ENCODE peak calls at places on chromosomes 3 and 15, in nine cellular contexts. J is bronchial epithelial cell; I is cardiac muscle cell; R is CD8-positive, alpha-beta memory T cell; C is prostate gland; K is ovary; T is naive thymus-derived CD4-positive, alpha-beta T cell; W is uterus; M is ascending aorta. D is an unnamed sample.

GRCh38 chr3:58539636-58540035 is 2.6 kb upstream of the ACOX2 start:
- DNase-seq in C (no peak), M (no peak), K (no peak), W (no peak), J (no peak), T (no peak), I (no peak), R (no peak), D (no peak)

GRCh38 chr3:184814214-184814613 is 2.2 kb downstream of the VPS8 start:
- DNase-seq in R (no peak), W (no peak), M (no peak), K (no peak), T (no peak), I (no peak), J (peak; percentile 6), C (no peak), D (no peak)

GRCh38 chr3:71486831-71487230 is 96.7 kb downstream of the FOXP1 start:
- DNase-seq in K (no peak), T (peak; percentile 64), J (no peak), W (no peak), M (no peak), R (no peak), C (no peak), I (no peak), D (no peak)

GRCh38 chr15:43893956-43894355 is 67.2 kb downstream of the WDR76 start:
- DNase-seq in R (no peak), C (no peak), I (no peak), M (no peak), T (no peak), J (no peak), W (no peak), K (no peak), D (no peak)

GRCh38 chr3:99789322-99789721 is 28.3 kb upstream of the CMSS1 start:
- DNase-seq in R (no peak), W (no peak), J (peak; percentile 65), T (no peak), I (peak; percentile 86), M (no peak), K (peak; percentile 27), C (no peak), D (peak; percentile 46)

GRCh38 chr3:107641572-107642307 is 119.0 kb downstream of the BBX start:
- DNase-seq in T (no peak), M (no peak), K (no peak), I (peak; percentile 76), C (no peak), R (no peak), W (no peak), J (no peak), D (no peak)

GRCh38 chr3:115697263-115698053 is 74.1 kb downstream of the GAP43 start:
- DNase-seq in W (no peak), R (no peak), K (no peak), M (no peak), T (no peak), I (no peak), J (no peak), C (no peak), D (no peak)

GRCh38 chr3:103047640-103048370 is 613.0 kb downstream of the ZPLD1 start:
- DNase-seq in R (no peak), C (no peak), J (peak; percentile 2), M (no peak), W (no peak), T (no peak), K (no peak), I (no peak), D (no peak)

GRCh38 chr3:160210799-160211221 is 14.4 kb upstream of the C3orf80 start:
- DNase-seq in I (peak; percentile 83), T (no peak), R (no peak), K (no peak), C (no peak), W (no peak), J (peak; percentile 64), M (no peak), D (peak; percentile 49)

GRCh38 chr15:65731926-65732325 is 60.2 kb downstream of the DENND4A start:
- DNase-seq in C (no peak), K (no peak), W (no peak), R (no peak), I (no peak), T (no peak), J (peak; percentile 26), M (no peak), D (no peak)

GRCh38 chr3:79724206-79724605 is 43.6 kb downstream of the ROBO1 start:
- DNase-seq in M (no peak), T (no peak), I (no peak), K (no peak), J (no peak), R (no peak), W (no peak), C (no peak), D (no peak)

GRCh38 chr3:111076732-111077131 is 5.1 kb downstream of the NECTIN3 start:
- DNase-seq in K (no peak), W (no peak), C (no peak), I (no peak), T (no peak), R (no peak), J (no peak), M (no peak), D (no peak)

GRCh38 chr3:158100681-158101080 is 5.5 kb downstream of the SHOX2 start:
- DNase-seq in R (no peak), I (no peak), W (no peak), C (no peak), J (no peak), T (no peak), M (no peak), K (no peak), D (no peak)

GRCh38 chr3:158103131-158103955 is 2.9 kb downstream of the SHOX2 start:
- DNase-seq in J (no peak), C (no peak), R (no peak), I (no peak), T (no peak), M (no peak), K (no peak), W (no peak), D (no peak)

GRCh38 chr3:158102660-158103085 is 3.5 kb downstream of the SHOX2 start:
- DNase-seq in W (no peak), C (no peak), I (no peak), T (no peak), R (no peak), J (no peak), M (no peak), K (no peak), D (no peak)

GRCh38 chr3:158101330-158102218 is 4.6 kb downstream of the SHOX2 start:
- DNase-seq in W (no peak), M (no peak), I (no peak), J (no peak), T (no peak), R (no peak), K (no peak), C (no peak), D (no peak)

DNA sequence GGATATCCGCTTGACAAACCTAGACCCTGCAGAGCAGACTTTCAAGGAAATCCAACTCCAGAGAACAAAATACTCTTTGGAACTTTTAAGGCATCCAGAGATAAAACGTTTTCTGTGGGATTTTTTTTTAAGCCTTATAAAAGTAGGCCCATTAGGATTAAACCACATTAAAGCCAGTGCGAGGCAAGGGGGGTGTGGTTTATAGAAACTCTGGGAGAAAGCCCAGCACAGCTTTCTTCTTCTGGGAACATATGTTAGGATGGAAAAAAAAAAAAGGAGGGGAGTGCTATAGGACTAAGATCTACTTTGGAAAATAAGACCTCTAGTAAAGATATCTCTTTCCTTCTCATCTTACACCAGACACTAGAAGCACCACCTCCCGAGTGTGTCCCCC is 4.0 kb downstream of the SHOX2 start:
- DNase-seq in I (no peak), K (no peak), W (no peak), J (no peak), M (no peak), C (no peak), R (no peak), T (no peak), D (no peak)
- H3K36me3 ChIP-seq in I (no peaks in the 10 kb centered on the region), K (no peaks in the 10 kb centered on the region), W (no peaks in the 10 kb centered on the region), J (no peaks in the 10 kb centered on the region), M (no peaks in the 10 kb centered on the region), C (no peaks in the 10 kb centered on the region), R (no peaks in the 10 kb centered on the region), T (no peaks in the 10 kb centered on the region), D (no peaks in the 10 kb centered on the region)

GRCh38 chr15:56099311-56099710 is 105.9 kb upstream of the NEDD4 start:
- DNase-seq in R (no peak), W (no peak), K (no peak), M (no peak), J (no peak), C (no peak), I (no peak), T (no peak), D (no peak)
- H3K36me3 ChIP-seq in R (peaks cover 26% of the 10 kb centered on the region), W (no peaks in the 10 kb centered on the region), K (no peaks in the 10 kb centered on the region), M (peaks cover 27% of the 10 kb centered on the region), J (peaks cover 9% of the 10 kb centered on the region), C (peaks cover 13% of the 10 kb centered on the region), I (peaks cover 44% of the 10 kb centered on the region), T (peaks cover 61% of the 10 kb centered on the region), D (peaks cover 6% of the 10 kb centered on the region)

GRCh38 chr15:33985751-33986150 is 17.5 kb downstream of the CHRM5 start:
- DNase-seq in J (no peak), R (no peak), C (no peak), T (no peak), W (no peak), K (no peak), M (no peak), I (no peak), D (no peak)
- H3K36me3 ChIP-seq in J (peaks cover 1% of the 10 kb centered on the region), R (no peaks in the 10 kb centered on the region), C (no peaks in the 10 kb centered on the region), T (no peaks in the 10 kb centered on the region), W (no peaks in the 10 kb centered on the region), K (no peaks in the 10 kb centered on the region), M (no peaks in the 10 kb centered on the region), I (no peaks in the 10 kb centered on the region), D (no peaks in the 10 kb centered on the region)

GRCh38 chr15:101648356-101648755 is 3.8 kb downstream of the TM2D3 start:
- DNase-seq in I (no peak), M (no peak), C (no peak), K (no peak), T (no peak), J (no peak), R (no peak), W (no peak), D (no peak)
- H3K36me3 ChIP-seq in I (peaks cover 44% of the 10 kb centered on the region), M (peaks cover 27% of the 10 kb centered on the region), C (no peaks in the 10 kb centered on the region), K (no peaks in the 10 kb centered on the region), T (peaks cover 47% of the 10 kb centered on the region), J (peaks cover 8% of the 10 kb centered on the region), R (peaks cover 32% of the 10 kb centered on the region), W (no peaks in the 10 kb centered on the region), D (peaks cover 37% of the 10 kb centered on the region)

GRCh38 chr3:193674714-193675113 is 81.7 kb downstream of the OPA1 start:
- DNase-seq in J (no peak), T (no peak), K (no peak), R (no peak), I (no peak), W (no peak), M (no peak), C (no peak), D (no peak)

GRCh38 chr3:193677734-193678133 is 84.7 kb downstream of the OPA1 start:
- DNase-seq in I (no peak), T (no peak), J (no peak), K (no peak), C (no peak), R (no peak), W (no peak), M (no peak), D (no peak)

DNA sequence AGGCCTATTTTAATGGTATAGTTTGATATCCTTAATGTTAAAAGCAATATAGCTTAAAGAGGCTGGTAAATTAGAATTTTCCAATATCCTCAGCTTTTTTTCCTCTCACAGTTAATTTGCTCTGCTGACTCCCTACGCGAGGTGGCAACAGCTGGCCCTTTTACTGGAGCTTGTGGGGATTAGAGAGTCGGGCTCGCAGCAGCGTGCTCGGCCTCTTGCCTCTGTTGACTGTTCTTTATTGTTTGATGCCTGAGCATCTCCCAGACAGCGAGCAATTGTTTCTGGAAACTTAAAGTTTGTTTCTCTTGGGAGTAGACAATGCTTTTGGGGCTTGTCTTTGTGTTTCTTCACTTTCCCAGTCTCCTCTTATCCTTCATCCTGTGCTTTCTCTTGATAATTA is 80.8 kb downstream of the OPA1 start:
- DNase-seq in W (no peak), C (peak; percentile 49), T (no peak), M (no peak), R (no peak), J (no peak), K (no peak), I (no peak), D (no peak)
- H3K36me3 ChIP-seq in W (no peaks in the 10 kb centered on the region), C (peaks cover 1% of the 10 kb centered on the region), T (peaks cover 3% of the 10 kb centered on the region), M (peaks cover 14% of the 10 kb centered on the region), R (no peaks in the 10 kb centered on the region), J (peaks cover 5% of the 10 kb centered on the region), K (no peaks in the 10 kb centered on the region), I (no peaks in the 10 kb centered on the region), D (peaks cover 26% of the 10 kb centered on the region)